ENCODE peak calls at places on chromosome 19, in eight cellular contexts. W, B, A, L, R, S, D and F are unnamed samples.

GRCh38 chr19:7788178-7788932 is 25.3 kb downstream of the CLEC4M start:
- DNase-seq in D (no peak), L (no peak), S (no peak), R (no peak), B (no peak), A (no peak), W (no peak), F (no peak)

GRCh38 chr19:750640-751423 is at the start of gene MISP:
- DNase-seq in D (no peak), W (no peak), S (no peak), L (no peak), R (no peak), B (no peak), A (no peak), F (no peak)

GRCh38 chr19:44924243-44924725 is 9.9 kb downstream of the APOC1 start:
- DNase-seq in D (no peak), L (no peak), R (no peak), B (no peak), S (no peak), W (no peak), A (no peak), F (no peak)

GRCh38 chr19:41588497-41589209 is 12.7 kb downstream of the CEACAM21 start:
- DNase-seq in R (no peak), S (no peak), L (peak), D (no peak), B (no peak), A (no peak), W (peak), F (peak)

GRCh38 chr19:46975918-46976782 is 43.5 kb upstream of the NPAS1 start:
- DNase-seq in W (peak), A (peak), S (peak), L (no peak), R (peak), B (peak), D (peak), F (peak)

GRCh38 chr19:46131485-46132143 is 7.1 kb upstream of the IGFL3 start:
- DNase-seq in A (no peak), R (no peak), W (peak), B (no peak), L (no peak), S (no peak), D (no peak), F (no peak)

GRCh38 chr19:46351241-46352041 is 4.6 kb downstream of the PPP5C start:
- DNase-seq in A (no peak), L (peak), R (no peak), D (no peak), W (peak), B (peak), S (no peak), F (peak)

GRCh38 chr19:10884273-10884672 is 12.9 kb downstream of the CARM1 start:
- DNase-seq in W (peak), B (no peak), A (no peak), L (no peak), R (no peak), S (peak), D (peak), F (peak)

GRCh38 chr19:39986643-39987042 is 10.2 kb upstream of the ZNF546 start:
- DNase-seq in W (no peak), A (no peak), S (no peak), R (no peak), L (no peak), D (no peak), B (no peak), F (no peak)

GRCh38 chr19:44684892-44685847 is 13.8 kb upstream of the CEACAM16 start:
- DNase-seq in S (peak), W (peak), A (no peak), L (no peak), B (peak), R (peak), D (peak), F (peak)

GRCh38 chr19:46481187-46481586 is 9.8 kb upstream of the PNMA8A start:
- DNase-seq in D (no peak), S (no peak), R (no peak), A (no peak), B (no peak), W (peak), L (no peak), F (no peak)

GRCh38 chr19:1045247-1045603 is 5.3 kb downstream of the ABCA7 start:
- DNase-seq in S (no peak), W (no peak), L (peak), D (peak), A (no peak), B (no peak), R (no peak), F (peak)